ENCODE peak calls at places on chromosomes 4 and X, in four cellular contexts. One of them, this sample, is unnamed.

GRCh38 chr4:180261346-180261745 is 1981.9 kb upstream of the TENM3 start:
- DNase-seq in activated CD8-positive, alpha-beta memory T cell treated with anti-CD3 and anti-CD28 coated beads, Interleukin-2, amount 10 ng/mL, durations not matched to agents 7 days and 5 days: no peak
- DNase-seq in MCF 10A: no peak
- DNase-seq in upper lobe of right lung: no peak
- DNase-seq in this sample: no peak

GRCh38 chr4:48635310-48635709 is 144.8 kb downstream of the FRYL start:
- DNase-seq in activated CD8-positive, alpha-beta memory T cell treated with anti-CD3 and anti-CD28 coated beads, Interleukin-2, amount 10 ng/mL, durations not matched to agents 7 days and 5 days: peak
- DNase-seq in upper lobe of right lung: no peak
- DNase-seq in MCF 10A: peak
- DNase-seq in this sample: no peak

GRCh38 chr4:83658806-83659205 is 122.9 kb downstream of the GPAT3 start:
- DNase-seq in upper lobe of right lung: no peak
- DNase-seq in activated CD8-positive, alpha-beta memory T cell treated with anti-CD3 and anti-CD28 coated beads, Interleukin-2, amount 10 ng/mL, durations not matched to agents 7 days and 5 days: no peak
- DNase-seq in MCF 10A: no peak
- DNase-seq in this sample: no peak

GRCh38 chr4:43325220-43325967 is 432.9 kb downstream of the GRXCR1 start:
- DNase-seq in upper lobe of right lung: no peak
- DNase-seq in activated CD8-positive, alpha-beta memory T cell treated with anti-CD3 and anti-CD28 coated beads, Interleukin-2, amount 10 ng/mL, durations not matched to agents 7 days and 5 days: no peak
- DNase-seq in MCF 10A: no peak
- DNase-seq in this sample: peak

GRCh38 chrX:19350831-19351447 is 7.2 kb downstream of the PDHA1 start:
- DNase-seq in upper lobe of right lung: no peak
- DNase-seq in activated CD8-positive, alpha-beta memory T cell treated with anti-CD3 and anti-CD28 coated beads, Interleukin-2, amount 10 ng/mL, durations not matched to agents 7 days and 5 days: no peak
- DNase-seq in MCF 10A: no peak
- DNase-seq in this sample: no peak

GRCh38 chr4:2939383-2940243 is 23.6 kb downstream of the NOP14 start:
- DNase-seq in upper lobe of right lung: peak
- DNase-seq in MCF 10A: no peak
- DNase-seq in activated CD8-positive, alpha-beta memory T cell treated with anti-CD3 and anti-CD28 coated beads, Interleukin-2, amount 10 ng/mL, durations not matched to agents 7 days and 5 days: peak
- DNase-seq in this sample: no peak

GRCh38 chr4:148574941-148575340 is 132.7 kb upstream of the NR3C2 start:
- DNase-seq in activated CD8-positive, alpha-beta memory T cell treated with anti-CD3 and anti-CD28 coated beads, Interleukin-2, amount 10 ng/mL, durations not matched to agents 7 days and 5 days: no peak
- DNase-seq in MCF 10A: no peak
- DNase-seq in upper lobe of right lung: no peak
- DNase-seq in this sample: no peak

GRCh38 chrX:103615781-103616180 is 8.0 kb downstream of the TCEAL3 start:
- DNase-seq in activated CD8-positive, alpha-beta memory T cell treated with anti-CD3 and anti-CD28 coated beads, Interleukin-2, amount 10 ng/mL, durations not matched to agents 7 days and 5 days: no peak
- DNase-seq in MCF 10A: no peak
- DNase-seq in upper lobe of right lung: no peak
- DNase-seq in this sample: peak

GRCh38 chrX:134604701-134605271 is 53.5 kb downstream of the PLAC1 start:
- DNase-seq in MCF 10A: peak
- DNase-seq in upper lobe of right lung: peak
- DNase-seq in activated CD8-positive, alpha-beta memory T cell treated with anti-CD3 and anti-CD28 coated beads, Interleukin-2, amount 10 ng/mL, durations not matched to agents 7 days and 5 days: no peak
- DNase-seq in this sample: no peak

GRCh38 chr4:182144621-182145359 is 98.4 kb upstream of the TENM3 start:
- DNase-seq in MCF 10A: peak
- DNase-seq in upper lobe of right lung: no peak
- DNase-seq in activated CD8-positive, alpha-beta memory T cell treated with anti-CD3 and anti-CD28 coated beads, Interleukin-2, amount 10 ng/mL, durations not matched to agents 7 days and 5 days: no peak
- DNase-seq in this sample: peak

GRCh38 chrX:129606918-129607317 is 47.8 kb downstream of the APLN start:
- DNase-seq in activated CD8-positive, alpha-beta memory T cell treated with anti-CD3 and anti-CD28 coated beads, Interleukin-2, amount 10 ng/mL, durations not matched to agents 7 days and 5 days: peak
- DNase-seq in upper lobe of right lung: no peak
- DNase-seq in MCF 10A: peak
- DNase-seq in this sample: peak

GRCh38 chr4:83974111-83974789 is 438.3 kb downstream of the GPAT3 start:
- DNase-seq in activated CD8-positive, alpha-beta memory T cell treated with anti-CD3 and anti-CD28 coated beads, Interleukin-2, amount 10 ng/mL, durations not matched to agents 7 days and 5 days: no peak
- DNase-seq in upper lobe of right lung: no peak
- DNase-seq in MCF 10A: peak
- DNase-seq in this sample: no peak

GRCh38 chrX:97751735-97752134 is 868.0 kb downstream of the RPA4 start:
- DNase-seq in activated CD8-positive, alpha-beta memory T cell treated with anti-CD3 and anti-CD28 coated beads, Interleukin-2, amount 10 ng/mL, durations not matched to agents 7 days and 5 days: no peak
- DNase-seq in MCF 10A: peak
- DNase-seq in upper lobe of right lung: no peak
- DNase-seq in this sample: no peak

GRCh38 chr4:77586953-77587383 is 18.7 kb upstream of the CXCL13 start:
- DNase-seq in MCF 10A: peak
- DNase-seq in activated CD8-positive, alpha-beta memory T cell treated with anti-CD3 and anti-CD28 coated beads, Interleukin-2, amount 10 ng/mL, durations not matched to agents 7 days and 5 days: peak
- DNase-seq in upper lobe of right lung: no peak
- DNase-seq in this sample: no peak

GRCh38 chr4:184460495-184461285 is 13.7 kb downstream of the IRF2 start:
- DNase-seq in MCF 10A: no peak
- DNase-seq in upper lobe of right lung: no peak
- DNase-seq in activated CD8-positive, alpha-beta memory T cell treated with anti-CD3 and anti-CD28 coated beads, Interleukin-2, amount 10 ng/mL, durations not matched to agents 7 days and 5 days: no peak
- DNase-seq in this sample: no peak